ENCODE peak calls at places on chromosome 4, in seven cellular contexts. T is HCT116; Q is CD8-positive, alpha-beta memory T cell; H is HepG2; I is aorta; M is psoas muscle; D is ovary. O is an unnamed sample.

GRCh38 chr4:126701756-126702155 is 931.0 kb upstream of the INTU start:
- DNase-seq in I (peak), Q (no peak), D (no peak), M (peak), H (no peak), T (no peak), O (no peak)

GRCh38 chr4:119525005-119525749 is 103.4 kb downstream of the PDE5A start:
- DNase-seq in I (no peak), D (no peak), Q (no peak), T (no peak), H (peak), M (no peak), O (no peak)

GRCh38 chr4:7808752-7809151 is 130.9 kb downstream of the AFAP1 start:
- DNase-seq in H (no peak), T (no peak), D (no peak), M (no peak), Q (no peak), I (no peak), O (no peak)

GRCh38 chr4:30828290-30828926 is 108.2 kb downstream of the PCDH7 start:
- DNase-seq in I (no peak), Q (no peak), M (no peak), D (no peak), H (no peak), T (peak), O (no peak)

GRCh38 chr4:680931-681645 is 6.7 kb downstream of the MYL5 start:
- DNase-seq in H (no peak), D (peak), T (no peak), M (peak), Q (peak), I (peak), O (peak)

GRCh38 chr4:143254479-143255216 is 69.9 kb downstream of the USP38 start:
- DNase-seq in D (no peak), Q (no peak), H (no peak), I (no peak), T (no peak), M (no peak), O (no peak)

GRCh38 chr4:76772498-76773106 is 125.3 kb downstream of the SOWAHB start:
- DNase-seq in D (no peak), M (no peak), I (no peak), T (no peak), H (no peak), Q (no peak), O (no peak)

GRCh38 chr4:53497446-53498069 is 93.7 kb downstream of the LNX1 start:
- DNase-seq in M (peak), D (peak), Q (no peak), H (peak), T (no peak), I (peak), O (no peak)

GRCh38 chr4:101864660-101865059 is 74.1 kb downstream of the BANK1 start:
- DNase-seq in H (no peak), I (no peak), D (no peak), Q (no peak), M (no peak), T (no peak), O (no peak)

GRCh38 chr4:77481856-77482255 is 123.8 kb upstream of the CXCL13 start:
- DNase-seq in M (no peak), I (no peak), H (no peak), D (no peak), Q (no peak), T (no peak), O (no peak)

GRCh38 chr4:94530073-94530472 is 78.3 kb downstream of the PDLIM5 start:
- DNase-seq in Q (no peak), D (no peak), H (no peak), M (no peak), I (no peak), T (no peak), O (no peak)

GRCh38 chr4:145045180-145045579 is 52.8 kb downstream of the ANAPC10 start:
- DNase-seq in M (no peak), D (no peak), I (no peak), H (no peak), Q (no peak), T (no peak), O (no peak)

GRCh38 chr4:154626793-154627484 is 14.5 kb upstream of the FGG start:
- DNase-seq in T (peak), Q (peak), H (peak), D (peak), M (peak), I (peak), O (peak)

GRCh38 chr4:138494931-138495330 is 252.8 kb upstream of the SLC7A11 start:
- DNase-seq in Q (no peak), D (no peak), M (no peak), T (peak), I (no peak), H (peak), O (no peak)

GRCh38 chr4:163395758-163396157 is 52.1 kb downstream of the NPY5R start:
- DNase-seq in T (no peak), M (no peak), Q (no peak), I (no peak), D (no peak), H (no peak), O (no peak)

GRCh38 chr4:37780444-37781133 is 45.9 kb upstream of the PGM2 start:
- DNase-seq in I (peak), D (no peak), H (peak), Q (peak), M (no peak), T (no peak), O (no peak)

GRCh38 chr4:97845758-97846157 is 297.5 kb downstream of the STPG2 start:
- DNase-seq in Q (no peak), I (no peak), H (no peak), M (no peak), D (no peak), T (no peak), O (no peak)

GRCh38 chr4:72394264-72394663 is 174.8 kb downstream of the ADAMTS3 start:
- DNase-seq in D (no peak), I (no peak), T (no peak), Q (no peak), M (no peak), H (no peak), O (no peak)

GRCh38 chr4:151015458-151016344 is 617 bp upstream of the LRBA start:
- DNase-seq in Q (peak), T (peak), H (peak), M (peak), I (peak), D (peak), O (peak)

GRCh38 chr4:153560918-153561317 is 94.8 kb downstream of the TMEM131L start:
- DNase-seq in Q (no peak), T (no peak), H (no peak), D (no peak), M (no peak), I (no peak), O (no peak)

GRCh38 chr4:118389731-118390520 is 37.1 kb upstream of the PRSS12 start:
- DNase-seq in T (no peak), M (no peak), D (no peak), H (no peak), I (no peak), Q (no peak), O (no peak)

GRCh38 chr4:4402966-4403365 is 16.1 kb downstream of the NSG1 start:
- DNase-seq in H (no peak), D (no peak), I (no peak), M (no peak), Q (no peak), T (no peak), O (no peak)

GRCh38 chr4:94307231-94307840 is 35.3 kb downstream of the HPGDS start:
- DNase-seq in M (no peak), Q (no peak), I (no peak), H (no peak), D (no peak), T (no peak), O (no peak)

GRCh38 chr4:106318511-106318910 is 2.2 kb downstream of the AIMP1 start:
- DNase-seq in I (no peak), D (no peak), H (no peak), M (no peak), T (no peak), Q (no peak), O (no peak)
- H3K27ac ChIP-seq in I (no peak), D (no peak), H (peak), M (no peak), T (no peak), Q (no peak), O (no peak)

DNA sequence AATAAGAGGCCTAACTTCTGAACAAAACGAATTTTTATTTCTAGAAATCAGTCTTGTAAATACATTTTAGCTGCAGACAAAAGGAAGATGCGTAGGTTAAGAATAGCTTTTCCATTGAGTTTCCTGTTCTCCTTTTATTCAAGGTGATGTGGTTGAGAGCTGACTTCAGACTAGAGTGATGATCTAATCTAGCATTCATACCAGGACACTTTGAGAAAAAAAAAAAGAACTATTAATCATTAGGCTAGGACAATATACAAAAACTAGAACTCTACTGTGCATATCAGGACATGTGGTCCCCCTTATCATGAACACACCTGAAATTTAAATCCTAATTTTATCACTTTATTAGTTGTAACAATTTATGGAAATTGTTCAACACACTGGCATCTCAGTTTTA is 884.6 kb upstream of the EPHA5 start:
- DNase-seq in T (no peak), D (no peak), I (no peak), Q (no peak), M (no peak), H (no peak), O (no peak)
- H3K27ac ChIP-seq in T (no peak), D (no peak), I (no peak), Q (no peak), M (no peak), H (no peak), O (no peak)

DNA sequence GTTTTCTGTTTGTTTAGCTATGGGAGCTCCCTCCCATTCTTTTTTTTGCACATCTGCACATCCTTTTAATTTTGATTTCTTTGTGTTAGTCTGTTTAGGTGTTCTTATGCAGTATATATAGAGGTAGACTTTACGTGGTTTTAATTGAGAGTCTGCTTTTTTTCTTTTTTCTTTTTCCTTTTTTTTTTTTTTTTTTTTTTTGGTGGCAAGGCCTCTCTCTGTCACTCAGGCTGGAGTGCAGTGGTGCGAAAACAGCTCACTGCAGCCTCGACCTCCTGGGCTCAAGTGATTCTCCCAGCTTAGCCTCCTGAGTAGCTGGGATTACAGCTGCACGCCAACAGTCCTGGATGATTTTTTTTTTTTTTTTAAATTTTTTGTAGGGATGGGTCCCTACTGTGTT is 68.2 kb downstream of the FAM193A start:
- DNase-seq in M (no peak), T (no peak), Q (no peak), I (no peak), H (no peak), D (no peak), O (no peak)
- H3K27ac ChIP-seq in M (no peak), T (no peak), Q (no peak), I (no peak), H (no peak), D (no peak), O (no peak)

DNA sequence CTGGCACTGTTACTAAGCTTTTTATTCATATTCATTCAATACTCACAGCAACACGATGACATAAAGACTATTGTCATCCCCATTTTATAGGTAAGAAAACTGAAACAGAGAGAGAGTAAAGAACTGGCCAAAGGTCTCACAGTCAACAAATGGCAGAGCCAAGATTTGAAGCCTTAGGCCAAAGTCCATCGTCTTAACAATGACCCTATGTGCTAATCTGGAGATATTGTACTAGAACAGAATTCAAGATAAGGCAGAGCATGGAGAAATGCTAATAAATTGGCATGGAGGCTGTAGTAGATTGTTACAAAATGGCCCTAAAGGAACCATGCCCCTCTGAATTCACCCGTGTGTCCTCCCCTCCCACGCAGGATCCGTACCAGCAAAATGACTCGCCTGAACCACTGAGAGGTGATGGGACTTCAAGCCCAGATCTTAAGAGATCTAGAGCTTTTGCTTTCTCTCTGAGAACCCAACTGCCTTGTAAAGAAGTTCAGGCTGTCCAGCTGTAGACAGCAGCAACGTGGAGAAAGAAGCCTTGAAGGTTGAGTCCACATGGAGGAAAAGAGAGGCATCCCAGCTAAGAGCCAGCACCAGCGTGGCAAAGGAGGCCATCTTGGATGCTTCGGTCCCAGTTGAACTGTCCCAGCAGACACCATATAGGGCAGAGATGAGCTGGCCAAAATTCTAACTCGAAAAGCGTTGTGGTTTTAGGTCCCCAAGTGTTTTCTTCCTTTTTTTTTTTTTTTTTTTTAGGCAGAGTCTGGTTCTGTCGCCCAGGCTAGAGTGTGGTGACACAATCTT is 52.8 kb upstream of the RBM47 start:
- DNase-seq in H (no peak), Q (no peak), I (no peak), M (no peak), T (no peak), D (no peak), O (no peak)
- H3K27ac ChIP-seq in H (no peak), Q (no peak), I (no peak), M (no peak), T (no peak), D (no peak), O (no peak)

GRCh38 chr4:139957108-139957464 is 196.9 kb downstream of the MAML3 start:
- DNase-seq in M (no peak), T (no peak), H (no peak), I (no peak), Q (no peak), D (no peak), O (no peak)

GRCh38 chr4:139957986-139958737 is 195.8 kb downstream of the MAML3 start:
- DNase-seq in M (no peak), Q (no peak), I (no peak), H (no peak), T (no peak), D (no peak), O (no peak)

GRCh38 chr4:139954512-139954911 is 199.5 kb downstream of the MAML3 start:
- DNase-seq in D (no peak), I (no peak), Q (no peak), M (no peak), T (no peak), H (no peak), O (no peak)

GRCh38 chr4:139955600-139955999 is 198.4 kb downstream of the MAML3 start:
- DNase-seq in Q (no peak), I (no peak), M (no peak), D (no peak), H (no peak), T (no peak), O (no peak)

GRCh38 chr4:139956436-139957107 is 197.4 kb downstream of the MAML3 start:
- DNase-seq in T (no peak), D (peak), H (no peak), M (no peak), Q (no peak), I (no peak), O (no peak)
- H3K27ac ChIP-seq in T (no peak), D (peak), H (no peak), M (no peak), Q (no peak), I (peak), O (peak)

DNA sequence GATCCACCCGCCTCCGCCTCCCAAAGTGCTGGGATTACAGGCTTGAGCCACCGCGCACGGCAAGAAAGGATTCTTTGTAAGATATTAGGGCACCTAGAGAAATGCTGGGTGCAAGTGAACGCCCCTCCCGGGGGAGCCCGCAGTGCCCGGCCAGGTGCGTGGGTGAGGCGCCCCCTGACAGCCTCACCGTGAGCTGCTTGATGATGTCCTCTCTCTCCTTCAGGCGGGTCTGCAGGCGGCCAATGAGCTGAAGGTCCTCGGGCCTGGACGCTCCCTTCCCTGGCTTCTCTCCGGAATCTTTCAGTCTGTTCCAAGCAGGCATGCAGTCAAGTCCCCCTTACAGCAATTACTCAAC is 21.9 kb downstream of the MED28 start:
- DNase-seq in Q (no peak), M (peak), T (no peak), H (no peak), I (no peak), D (no peak), O (no peak)
- H3K27ac ChIP-seq in Q (no peak), M (no peak), T (no peak), H (no peak), I (no peak), D (no peak), O (no peak)

GRCh38 chr4:95625020-95625419 is 76.2 kb upstream of the UNC5C start:
- DNase-seq in M (no peak), D (no peak), T (no peak), I (no peak), Q (no peak), H (no peak), O (no peak)

GRCh38 chr4:95614684-95615205 is 66.0 kb upstream of the UNC5C start:
- DNase-seq in I (no peak), D (no peak), T (no peak), M (no peak), H (no peak), Q (no peak), O (no peak)

DNA sequence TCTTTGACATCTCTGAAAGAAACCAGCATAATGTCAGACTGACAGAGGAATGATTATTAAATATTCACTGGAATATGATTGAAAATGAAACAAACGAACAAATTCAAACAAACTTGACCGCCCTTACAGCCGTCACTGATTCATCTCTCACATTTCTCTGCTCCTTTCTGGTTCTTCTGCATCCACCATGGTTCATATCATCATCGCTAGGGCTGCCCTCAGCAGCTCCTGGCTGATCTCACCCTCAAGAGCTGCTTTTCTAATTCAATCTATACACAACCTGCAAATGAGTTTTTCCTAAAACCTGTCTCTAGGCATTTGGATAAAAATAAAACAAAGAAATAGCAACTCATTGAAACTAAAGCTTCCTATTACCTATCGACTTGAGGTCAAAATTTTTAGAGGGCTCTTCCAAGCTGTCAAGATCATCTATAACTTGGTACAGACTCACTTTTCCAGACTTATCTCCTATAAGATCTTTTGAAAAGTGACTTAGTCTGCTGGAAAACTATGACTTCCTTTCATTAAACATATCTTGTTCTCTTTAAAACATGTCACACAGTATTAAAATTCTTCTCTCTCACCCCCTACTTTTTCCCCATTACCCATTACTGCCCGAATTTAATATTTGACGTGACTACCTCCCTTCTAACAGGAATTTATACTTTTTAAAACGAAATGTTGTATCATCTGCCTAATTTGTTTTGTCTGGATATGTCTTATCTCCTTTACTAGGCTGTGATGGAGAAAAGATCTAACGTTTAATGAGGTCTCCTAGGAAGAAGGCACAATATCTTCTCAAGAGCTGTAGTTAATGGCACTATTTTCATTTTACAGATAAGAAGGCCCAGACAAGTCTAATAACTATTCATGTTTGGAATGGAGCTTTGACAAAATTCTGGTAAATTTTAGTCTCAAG is 71.0 kb upstream of the UNC5C start:
- DNase-seq in D (no peak), T (no peak), H (no peak), M (no peak), Q (no peak), I (no peak), O (no peak)
- H3K27ac ChIP-seq in D (no peak), T (no peak), H (no peak), M (no peak), Q (no peak), I (no peak), O (no peak)

GRCh38 chr4:20403317-20403716 is 151.6 kb downstream of the SLIT2 start:
- DNase-seq in M (no peak), Q (no peak), T (no peak), H (no peak), D (no peak), I (no peak), O (no peak)
- H3K27ac ChIP-seq in M (no peak), Q (no peak), T (no peak), H (no peak), D (no peak), I (no peak), O (no peak)

DNA sequence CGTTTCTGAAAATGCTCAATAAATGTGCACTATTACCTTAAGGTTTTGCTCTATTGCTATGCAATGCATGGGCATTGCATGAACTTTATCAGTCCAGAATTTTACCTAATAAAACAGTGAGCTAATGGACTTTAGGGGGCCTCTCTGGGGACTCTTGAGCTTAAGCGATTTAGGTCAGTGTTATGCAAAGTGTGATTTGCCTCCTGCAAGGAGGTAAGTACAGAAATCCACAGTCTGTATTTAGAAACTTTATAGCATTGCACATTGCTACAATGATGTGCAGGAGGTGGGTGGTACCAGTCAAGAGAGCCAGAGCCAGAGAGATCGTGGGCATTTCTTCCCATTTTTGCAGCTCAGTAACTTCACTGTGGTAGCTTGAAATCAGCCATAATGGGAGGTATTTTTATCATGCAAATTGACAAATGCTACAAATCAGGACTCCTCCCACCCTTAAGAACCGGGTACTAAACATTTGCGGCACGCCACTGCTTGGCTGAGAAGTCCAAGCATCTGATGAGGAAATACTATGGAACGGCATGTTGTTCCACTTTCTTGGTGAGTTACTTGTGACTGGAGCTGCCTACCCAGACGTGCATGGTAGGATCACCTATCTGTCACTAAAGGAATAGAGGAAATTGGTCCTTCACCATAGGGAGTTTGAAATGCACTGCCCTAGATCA is 174.6 kb upstream of the PGRMC2 start:
- DNase-seq in I (no peak), H (no peak), T (no peak), M (no peak), D (no peak), Q (no peak), O (no peak)
- H3K27ac ChIP-seq in I (no peak), H (no peak), T (no peak), M (no peak), D (no peak), Q (no peak), O (no peak)